ENCODE peak calls at places on chromosomes 12 and 14, in eight cellular contexts. K, G, C, V, J, S, M and D are unnamed samples.

GRCh38 chr12:46332260-46332659 is 40.3 kb downstream of the SLC38A2 start:
- DNase-seq in K (no peak), G (no peak), C (no peak), V (no peak), J (peak; percentile 75), S (no peak), M (no peak), D (no peak)

GRCh38 chr14:96424104-96424989 is 32.4 kb downstream of the AK7 start:
- DNase-seq in K (no peak), G (peak; percentile 35), C (peak; percentile 37), V (no peak), J (peak; percentile 83), S (peak; percentile 25), M (no peak), D (peak; percentile 25)

GRCh38 chr12:46404225-46404631 is 31.7 kb upstream of the SLC38A2 start:
- DNase-seq in K (no peak), G (no peak), C (no peak), V (no peak), J (peak; percentile 59), S (no peak), M (no peak), D (no peak)

GRCh38 chr12:105259226-105259625 is 23.3 kb upstream of the APPL2 start:
- DNase-seq in K (no peak), G (no peak), C (no peak), V (no peak), J (no peak), S (no peak), M (no peak), D (no peak)

GRCh38 chr12:68636268-68636667 is 25.6 kb downstream of the RAP1B start:
- DNase-seq in K (no peak), G (no peak), C (peak; percentile 55), V (no peak), J (peak; percentile 80), S (no peak), M (no peak), D (no peak)

GRCh38 chr12:98418357-98419075 is 96.9 kb upstream of the TMPO start:
- DNase-seq in K (peak; percentile 55), G (no peak), C (peak; percentile 92), V (peak; percentile 96), J (peak; percentile 95), S (no peak), M (no peak), D (no peak)

GRCh38 chr14:91143862-91144261 is 30.0 kb downstream of the DGLUCY start:
- DNase-seq in K (no peak), G (no peak), C (peak; percentile 90), V (peak; percentile 83), J (peak; percentile 22), S (no peak), M (no peak), D (no peak)

GRCh38 chr14:55514819-55515470 is 65.1 kb upstream of the KTN1 start:
- DNase-seq in K (no peak), G (no peak), C (peak; percentile 57), V (no peak), J (peak; percentile 81), S (no peak), M (no peak), D (no peak)

GRCh38 chr14:101845496-101845895 is 84.0 kb downstream of the PPP2R5C start:
- DNase-seq in K (no peak), G (no peak), C (no peak), V (no peak), J (no peak), S (no peak), M (no peak), D (no peak)

GRCh38 chr14:76924363-76925151 is 98.3 kb downstream of the LRRC74A start:
- DNase-seq in K (peak; percentile 86), G (peak; percentile 46), C (peak; percentile 69), V (no peak), J (peak; percentile 26), S (peak; percentile 84), M (peak; percentile 87), D (peak; percentile 99)

GRCh38 chr12:123076604-123077297 is 74.1 kb downstream of the PITPNM2 start:
- DNase-seq in K (no peak), G (peak; percentile 69), C (no peak), V (no peak), J (no peak), S (no peak), M (no peak), D (no peak)

GRCh38 chr14:51367600-51367931 is 127.5 kb downstream of the TMX1 start:
- DNase-seq in K (no peak), G (no peak), C (peak; percentile 41), V (no peak), J (peak; percentile 56), S (no peak), M (no peak), D (no peak)

GRCh38 chr12:57625261-57626032 is 7.6 kb downstream of the B4GALNT1 start:
- DNase-seq in K (no peak), G (no peak), C (no peak), V (no peak), J (no peak), S (no peak), M (no peak), D (no peak)

GRCh38 chr12:49965836-49966235 is 4.2 kb downstream of the AQP5 start:
- DNase-seq in K (no peak), G (no peak), C (no peak), V (no peak), J (no peak), S (no peak), M (no peak), D (no peak)

GRCh38 chr14:81401420-81402122 is 1.4 kb upstream of the STON2 start:
- DNase-seq in K (no peak), G (no peak), C (peak; percentile 58), V (no peak), J (peak; percentile 96), S (no peak), M (no peak), D (no peak)